ENCODE peak calls at places on chromosome 11, in seven cellular contexts. P, B, J, S, Z, T and V are unnamed samples.

GRCh38 chr11:64546176-64546575 is 44.8 kb upstream of the SLC22A12 start:
- DNase-seq in Z (no peak), J (no peak), P (no peak), T (no peak), B (no peak), S (no peak), V (no peak)

GRCh38 chr11:134561348-134561720 is 149.3 kb upstream of the B3GAT1 start:
- DNase-seq in J (no peak), Z (peak), B (no peak), T (no peak), P (no peak), S (no peak), V (no peak)

GRCh38 chr11:67372993-67373915 is at the start of gene CLCF1:
- DNase-seq in P (peak), S (peak), Z (no peak), T (peak), J (no peak), B (peak), V (no peak)

GRCh38 chr11:75839851-75840250 is 24.8 kb downstream of the UVRAG start:
- DNase-seq in S (no peak), P (no peak), T (no peak), J (no peak), Z (no peak), B (no peak), V (no peak)

GRCh38 chr11:110429614-110430266 is at the start of gene FDX1:
- DNase-seq in J (no peak), S (peak), Z (peak), B (peak), P (peak), T (peak), V (no peak)

GRCh38 chr11:19232910-19233503 is 7.7 kb downstream of the E2F8 start:
- DNase-seq in Z (no peak), T (no peak), J (peak), P (no peak), B (peak), S (no peak), V (no peak)

GRCh38 chr11:88631497-88631896 is 294.0 kb upstream of the CTSC start:
- DNase-seq in S (no peak), B (peak), P (no peak), T (no peak), J (no peak), Z (no peak), V (no peak)

GRCh38 chr11:119567667-119568582 is 145.0 kb upstream of the THY1 start:
- DNase-seq in P (peak), T (no peak), B (peak), Z (no peak), J (peak), S (peak), V (no peak)

GRCh38 chr11:92941676-92942571 is 27.5 kb upstream of the MTNR1B start:
- DNase-seq in Z (no peak), T (no peak), P (peak), B (peak), J (no peak), S (peak), V (no peak)

GRCh38 chr11:77473001-77473800 is 693 bp downstream of the PAK1 start:
- DNase-seq in J (no peak), P (peak), S (peak), T (peak), B (peak), Z (peak), V (no peak)

GRCh38 chr11:30377347-30377746 is 54.4 kb downstream of the ARL14EP start:
- DNase-seq in S (no peak), Z (no peak), P (no peak), J (no peak), B (no peak), T (no peak), V (no peak)

GRCh38 chr11:35928688-35929087 is 15.2 kb upstream of the LDLRAD3 start:
- DNase-seq in P (no peak), Z (no peak), T (no peak), S (no peak), B (no peak), J (no peak), V (no peak)

GRCh38 chr11:127191689-127192088 is 191.1 kb upstream of the KIRREL3 start:
- DNase-seq in T (no peak), Z (no peak), J (no peak), S (no peak), B (no peak), P (no peak), V (no peak)

GRCh38 chr11:102513869-102514268 is 16.7 kb downstream of the MMP7 start:
- DNase-seq in B (no peak), Z (no peak), P (no peak), T (no peak), J (no peak), S (no peak), V (no peak)

GRCh38 chr11:43943931-43944751 is 1.7 kb downstream of the C11orf96 start:
- DNase-seq in T (no peak), S (no peak), J (no peak), P (no peak), B (peak), Z (no peak), V (no peak)

GRCh38 chr11:10351768-10352641 is 47.1 kb downstream of the ADM start:
- DNase-seq in B (peak), T (no peak), P (no peak), J (no peak), Z (no peak), S (no peak), V (no peak)

GRCh38 chr11:59680287-59681154 is 11.7 kb upstream of the PATL1 start:
- DNase-seq in T (peak), J (no peak), S (peak), Z (no peak), P (peak), B (peak), V (no peak)

GRCh38 chr11:13663631-13664071 is 4.8 kb upstream of the FAR1 start:
- DNase-seq in B (peak), J (no peak), P (no peak), T (no peak), S (no peak), Z (no peak), V (no peak)

GRCh38 chr11:28384418-28384817 is 276.2 kb downstream of the METTL15 start:
- DNase-seq in P (no peak), T (no peak), S (no peak), Z (no peak), B (peak), J (peak), V (no peak)

GRCh38 chr11:111777094-111778046 is 11.2 kb upstream of the PPP2R1B start:
- DNase-seq in B (peak), Z (no peak), S (peak), P (peak), T (no peak), J (peak), V (no peak)

GRCh38 chr11:1178201-1178885 is 20.6 kb downstream of the MUC5AC start:
- DNase-seq in S (no peak), P (no peak), T (no peak), Z (no peak), J (no peak), B (no peak), V (no peak)

GRCh38 chr11:104529213-104529612 is 365.3 kb upstream of the PDGFD start:
- DNase-seq in B (no peak), P (no peak), J (no peak), T (no peak), Z (no peak), S (no peak), V (no peak)
- TF ChIP-seq CTCF in B (no peak), P (no peak), J (no peak), T (no peak), Z (no peak), S (no peak), V (no peak)

GRCh38 chr11:131584694-131585592 is 214.5 kb downstream of the NTM start:
- DNase-seq in Z (no peak), P (peak), B (no peak), T (no peak), S (peak), J (no peak), V (no peak)
- TF ChIP-seq CTCF in Z (no peak), P (peak), B (peak), T (no peak), S (peak), J (no peak), V (no peak)

DNA sequence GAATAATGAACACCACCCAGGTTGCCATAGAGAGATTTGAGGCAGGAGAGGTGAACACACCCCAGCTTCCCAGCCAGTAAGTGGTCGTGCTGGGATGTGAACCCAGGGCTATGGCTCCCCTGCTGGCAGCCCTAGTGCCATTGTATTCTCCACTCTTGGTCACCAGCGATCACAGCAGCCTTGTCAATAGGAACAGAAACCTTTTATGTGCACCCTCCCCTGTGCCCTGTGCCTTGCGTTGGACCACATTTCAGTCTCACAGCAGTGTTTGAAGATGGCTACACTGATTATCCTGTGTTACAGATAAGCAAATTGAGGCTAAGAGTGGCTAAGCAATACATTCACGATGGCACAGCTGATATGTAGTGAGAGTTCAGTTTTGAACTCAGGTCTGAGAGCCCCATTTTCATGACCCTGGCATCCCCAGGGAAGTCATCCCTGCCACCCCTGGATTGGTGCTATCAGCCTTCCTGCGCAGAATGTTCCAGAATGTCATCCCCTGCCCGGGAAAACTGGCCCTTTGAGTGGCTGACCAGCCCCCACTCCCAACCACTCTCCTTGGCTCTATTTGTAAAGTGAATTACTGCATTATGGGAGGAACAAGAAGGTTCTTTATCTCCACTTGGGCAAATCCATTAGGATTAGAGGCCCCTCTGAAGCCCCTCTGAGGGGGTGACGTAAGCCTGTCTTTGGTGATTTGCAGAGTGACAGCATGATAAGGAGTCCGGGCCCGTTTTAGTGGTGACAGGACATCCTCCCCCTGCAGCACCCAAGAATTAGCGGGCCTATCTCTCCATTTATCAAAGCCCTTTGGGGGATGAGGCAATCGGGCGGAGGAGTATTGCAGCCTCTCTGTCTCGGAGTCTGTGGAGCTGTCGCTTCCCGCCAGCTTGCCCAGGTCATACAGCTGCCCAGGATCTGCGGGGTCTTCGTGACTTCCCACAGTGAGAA is 30.9 kb downstream of the SMIM38 start:
- DNase-seq in T (no peak), P (no peak), S (peak), Z (no peak), B (no peak), J (no peak), V (no peak)
- TF ChIP-seq CTCF in T (no peak), P (peak), S (no peak), Z (no peak), B (peak), J (peak), V (no peak)

GRCh38 chr11:113505046-113505445 is 29.8 kb upstream of the DRD2 start:
- DNase-seq in J (no peak), T (no peak), Z (no peak), P (no peak), S (no peak), B (no peak), V (peak)

GRCh38 chr11:113504586-113504985 is 29.4 kb upstream of the DRD2 start:
- DNase-seq in B (no peak), J (no peak), Z (no peak), T (no peak), P (no peak), S (no peak), V (peak)

GRCh38 chr11:113506461-113506860 is 31.3 kb upstream of the DRD2 start:
- DNase-seq in P (no peak), B (no peak), S (no peak), Z (no peak), T (no peak), J (no peak), V (peak)

GRCh38 chr11:113506893-113507292 is 31.7 kb upstream of the DRD2 start:
- DNase-seq in T (no peak), P (no peak), B (no peak), J (no peak), Z (no peak), S (no peak), V (peak)

DNA sequence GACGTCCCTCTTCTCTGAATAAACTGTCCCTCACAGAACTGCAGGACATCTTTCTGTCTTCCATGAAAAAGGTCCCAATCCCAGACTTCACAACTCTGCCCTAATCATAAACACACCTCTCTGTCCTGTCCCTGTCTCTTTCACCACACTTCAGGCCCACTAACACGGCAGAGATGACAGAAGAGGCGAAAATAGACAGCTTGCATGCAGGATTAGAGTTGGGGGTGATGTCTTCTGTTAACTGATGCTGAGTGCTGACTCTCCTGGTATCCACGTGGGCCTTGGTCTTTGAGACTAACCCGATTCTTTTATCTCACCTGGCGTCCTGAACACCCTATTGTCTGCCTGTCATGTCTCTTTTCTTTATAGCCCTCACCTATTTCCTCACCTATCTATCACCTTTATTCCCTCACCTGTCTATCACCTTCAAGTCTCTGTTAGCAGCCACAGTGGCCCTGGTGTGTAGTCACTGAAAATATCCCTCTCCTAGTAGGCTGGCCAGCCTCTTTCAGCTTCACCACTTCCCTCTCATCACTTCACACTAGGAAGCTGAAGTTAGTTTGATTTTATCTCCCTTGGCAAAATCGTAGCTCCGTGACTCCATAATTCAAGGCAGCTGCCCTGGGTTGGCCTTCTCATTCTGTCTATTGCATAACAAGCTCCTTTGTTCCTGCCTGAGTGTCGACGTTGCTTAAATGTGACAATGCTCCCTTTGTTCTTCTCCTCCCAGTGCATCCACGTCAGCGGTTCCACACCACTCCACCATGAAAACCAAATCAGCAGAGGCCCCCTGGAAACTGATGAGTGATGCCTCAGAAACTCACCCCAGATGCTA is 30.6 kb upstream of the DRD2 start:
- DNase-seq in Z (no peak), B (peak), S (peak), T (no peak), P (no peak), J (peak), V (peak)
- TF ChIP-seq CTCF in Z (no peak), B (no peak), S (no peak), T (no peak), P (no peak), J (no peak), V (no peak)

GRCh38 chr11:3051435-3052108 is 5.7 kb downstream of the CARS1 start:
- DNase-seq in J (no peak), S (peak), P (no peak), T (no peak), Z (no peak), B (no peak), V (no peak)
- TF ChIP-seq CTCF in J (peak), S (peak), P (no peak), T (no peak), Z (no peak), B (peak), V (no peak)

DNA sequence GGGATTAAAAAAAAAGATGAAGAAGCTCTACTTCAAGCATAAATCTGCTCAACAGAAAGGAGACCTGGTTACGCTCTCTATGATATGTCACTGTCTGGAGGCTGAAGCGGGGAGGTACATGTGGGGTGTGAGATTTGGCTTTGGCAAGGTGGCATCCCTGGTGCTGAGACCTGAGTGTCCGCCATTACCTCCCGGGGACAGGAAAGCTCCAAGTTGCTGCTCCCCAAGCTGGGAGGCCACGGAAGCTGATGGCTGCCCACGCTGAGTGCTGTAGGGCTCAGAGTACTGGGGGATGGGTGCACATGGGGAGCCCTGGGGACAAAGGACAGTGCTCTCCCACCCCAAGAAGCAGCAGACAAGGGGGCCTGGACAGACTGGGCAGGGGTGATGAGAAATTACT is 167.9 kb downstream of the DSCAML1 start:
- DNase-seq in P (no peak), T (no peak), B (no peak), Z (no peak), S (no peak), J (no peak), V (no peak)
- TF ChIP-seq CTCF in P (no peak), T (no peak), B (no peak), Z (no peak), S (no peak), J (no peak), V (no peak)

DNA sequence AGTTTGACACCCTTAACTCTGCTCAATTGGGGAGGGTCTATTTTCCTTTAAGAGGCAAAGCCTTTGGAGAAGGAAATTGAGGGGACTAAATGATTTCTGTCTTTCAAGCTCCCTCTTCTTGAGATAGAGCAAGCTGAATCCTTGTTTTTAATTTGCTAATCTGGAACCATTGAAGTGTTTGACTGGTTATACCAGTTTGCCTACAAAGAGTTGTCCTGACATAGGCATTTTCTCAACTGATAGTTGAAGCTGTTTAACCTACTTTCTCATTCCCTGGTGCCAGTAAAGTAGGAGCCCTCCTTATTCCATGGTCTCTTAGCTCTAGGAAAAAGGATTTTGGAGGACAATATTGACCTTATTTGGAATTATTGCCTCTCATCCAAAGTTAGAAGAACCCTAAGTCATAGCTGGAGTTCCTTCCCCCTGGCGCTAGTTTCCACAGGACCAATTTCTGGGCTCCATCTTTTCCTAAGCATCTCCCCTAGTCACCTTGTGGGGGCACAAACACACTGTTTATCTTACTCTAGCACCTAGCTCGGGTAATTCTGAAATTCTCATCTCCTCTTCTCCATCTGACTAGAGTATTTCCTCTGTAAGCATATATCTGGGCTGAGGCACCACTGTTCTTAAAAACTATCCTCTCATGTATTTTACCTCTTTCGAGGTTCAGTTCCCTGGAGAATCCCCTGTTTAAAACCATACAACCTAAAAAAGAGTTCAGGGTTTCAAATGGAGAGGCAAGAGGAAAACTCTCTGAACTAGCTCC is 7.4 kb downstream of the ZDHHC5 start:
- DNase-seq in B (peak), P (no peak), S (no peak), J (no peak), Z (no peak), T (no peak), V (no peak)
- TF ChIP-seq CTCF in B (no peak), P (no peak), S (no peak), J (no peak), Z (no peak), T (no peak), V (no peak)